ENCODE peak calls at places on chromosomes 5 and 9, in four cellular contexts. D, A, C and B are unnamed samples.

GRCh38 chr9:124743686-124744348 is 27.3 kb downstream of the NR6A1 start:
- DNase-seq in D (no peak), A (no peak), C (no peak), B (no peak)

GRCh38 chr5:67395790-67396418 is 199.3 kb upstream of the CD180 start:
- DNase-seq in D (no peak), A (no peak), C (no peak), B (no peak)

GRCh38 chr9:5436441-5436840 is 1.3 kb downstream of the PLGRKT start:
- DNase-seq in D (no peak), A (peak), C (no peak), B (no peak)

GRCh38 chr5:100890514-100891008 is 12.5 kb downstream of the ST8SIA4 start:
- DNase-seq in D (peak), A (no peak), C (no peak), B (no peak)

GRCh38 chr9:121483049-121483448 is 16.6 kb downstream of the GGTA1 start:
- DNase-seq in D (no peak), A (no peak), C (no peak), B (peak)

GRCh38 chr9:6711403-6711802 is 46.4 kb upstream of the KDM4C start:
- DNase-seq in D (no peak), A (no peak), C (no peak), B (no peak)

GRCh38 chr9:137266162-137266527 is 11.0 kb downstream of the NELFB start:
- DNase-seq in D (no peak), A (no peak), C (no peak), B (no peak)

GRCh38 chr5:137492321-137492720 is 6.8 kb downstream of the SPOCK1 start:
- DNase-seq in D (no peak), A (no peak), C (no peak), B (no peak)

GRCh38 chr5:74579215-74579614 is 61.3 kb downstream of the ENC1 start:
- DNase-seq in D (no peak), A (peak), C (no peak), B (no peak)

GRCh38 chr9:37200572-37201005 is 80.2 kb downstream of the ZCCHC7 start:
- DNase-seq in D (no peak), A (no peak), C (no peak), B (no peak)

GRCh38 chr5:97528941-97529340 is 345.9 kb upstream of the RIOK2 start:
- DNase-seq in D (no peak), A (no peak), C (no peak), B (no peak)

GRCh38 chr5:151327585-151327984 is 19.8 kb downstream of the SLC36A2 start:
- DNase-seq in D (no peak), A (no peak), C (no peak), B (no peak)

GRCh38 chr5:79576606-79577289 is 35.5 kb upstream of the TENT2 start:
- DNase-seq in D (no peak), A (no peak), C (no peak), B (no peak)

GRCh38 chr5:119427052-119427451 is 25.2 kb upstream of the HSD17B4 start:
- DNase-seq in D (no peak), A (no peak), C (no peak), B (no peak)

GRCh38 chr9:126698756-126699155 is 85.0 kb downstream of the LMX1B start:
- DNase-seq in D (no peak), A (no peak), C (no peak), B (no peak)

GRCh38 chr9:131762356-131762932 is 22.6 kb upstream of the RAPGEF1 start:
- DNase-seq in D (peak), A (peak), C (peak), B (no peak)
- TF ChIP-seq POLR2A in D (no peak), A (no peak), C (no peak), B (no peak)

DNA sequence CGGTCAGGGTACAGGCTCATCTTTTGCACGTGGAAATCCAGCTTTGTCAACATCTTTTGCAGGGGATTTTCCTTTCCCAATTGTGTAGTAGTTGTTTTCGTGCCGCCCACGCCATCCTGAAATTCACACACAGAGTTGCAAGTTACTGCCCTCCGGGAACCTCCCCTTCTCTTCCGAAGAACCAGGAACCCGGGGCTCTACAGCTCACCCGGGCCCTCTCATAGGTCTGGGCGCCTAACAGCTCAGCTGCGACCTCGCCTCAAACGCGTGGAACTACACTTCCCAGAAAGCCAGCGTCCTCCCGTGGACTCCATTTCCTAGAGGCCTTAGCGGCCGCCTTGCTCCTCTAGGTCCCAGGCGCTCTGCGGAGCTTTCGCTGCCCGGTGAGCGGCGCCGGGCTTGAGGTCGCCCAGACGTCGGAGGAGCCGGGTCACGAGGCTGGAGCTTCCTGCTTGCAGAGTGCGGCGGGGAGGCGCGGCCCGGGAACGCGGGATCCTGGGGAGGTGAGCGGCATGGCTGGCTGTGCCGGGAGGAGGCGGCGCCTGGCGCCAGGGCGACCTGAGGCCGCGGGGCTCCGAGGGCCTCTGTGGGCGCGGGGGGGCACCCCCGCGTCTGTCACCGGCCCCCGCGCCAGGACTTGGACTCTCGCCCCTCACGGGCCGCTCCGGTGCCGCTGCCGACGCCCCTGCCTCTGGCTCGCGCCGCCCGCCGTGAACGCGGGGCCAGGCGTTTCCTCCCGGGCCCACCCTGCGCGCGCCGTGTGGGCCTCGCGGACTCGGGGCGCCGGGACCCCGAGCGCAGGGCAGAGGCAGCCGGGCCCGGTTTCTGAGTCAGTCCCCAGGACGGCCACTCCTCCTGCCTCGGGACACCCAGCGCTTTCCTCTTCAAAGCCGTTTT is at the start of gene ZNF354B:
- DNase-seq in D (peak), A (peak), C (peak), B (peak)
- TF ChIP-seq POLR2A in D (peak), A (peak), C (peak), B (peak)

GRCh38 chr5:72314571-72315172 is 5.4 kb downstream of the MRPS27 start:
- DNase-seq in D (peak), A (no peak), C (no peak), B (peak)

GRCh38 chr5:72325566-72326297 is 5.6 kb downstream of the PTCD2 start:
- DNase-seq in D (no peak), A (no peak), C (no peak), B (peak)

GRCh38 chr5:72324186-72324825 is 4.1 kb downstream of the PTCD2 start:
- DNase-seq in D (peak), A (no peak), C (no peak), B (peak)

GRCh38 chr5:72320022-72320898 is at the start of the genes MRPS27 and PTCD2:
- DNase-seq in D (peak), A (peak), C (peak), B (peak)
- TF ChIP-seq POLR2A in D (peak), A (peak), C (peak), B (peak)

GRCh38 chr5:91367374-91367773 is 15.7 kb downstream of the ARRDC3 start:
- DNase-seq in D (no peak), A (no peak), C (no peak), B (no peak)
- TF ChIP-seq POLR2A in D (no peak), A (no peak), C (no peak), B (no peak)

GRCh38 chr9:127862075-127863011 is 7.9 kb upstream of the ENG start:
- DNase-seq in D (no peak), A (peak), C (peak), B (no peak)
- TF ChIP-seq POLR2A in D (no peak), A (no peak), C (no peak), B (no peak)